ENCODE peak calls at places on chromosomes 12 and 14, in six cellular contexts. One of them, this sample, is unnamed.

GRCh38 chr14:61321385-61322010 is at the start of gene PRKCH:
- DNase-seq in activated CD4-positive, alpha-beta T cell treated with anti-CD3 and anti-CD28 coated beads, Interleukin-2, amount 50 U/mL, for 4 hours: peak
- DNase-seq in left cardiac atrium: peak
- DNase-seq in DMS153: peak
- DNase-seq in SK-N-MC: no peak
- DNase-seq in NCI-H460: peak
- DNase-seq in this sample: peak

GRCh38 chr14:22491683-22492483 is 97.1 kb downstream of the DAD1 start:
- DNase-seq in activated CD4-positive, alpha-beta T cell treated with anti-CD3 and anti-CD28 coated beads, Interleukin-2, amount 50 U/mL, for 4 hours: peak
- DNase-seq in left cardiac atrium: no peak
- DNase-seq in DMS153: no peak
- DNase-seq in SK-N-MC: no peak
- DNase-seq in NCI-H460: no peak
- DNase-seq in this sample: no peak

GRCh38 chr12:132698336-132698735 is 10.9 kb downstream of the PXMP2 start:
- DNase-seq in activated CD4-positive, alpha-beta T cell treated with anti-CD3 and anti-CD28 coated beads, Interleukin-2, amount 50 U/mL, for 4 hours: no peak
- DNase-seq in left cardiac atrium: no peak
- DNase-seq in DMS153: no peak
- DNase-seq in SK-N-MC: peak
- DNase-seq in NCI-H460: no peak
- DNase-seq in this sample: no peak

GRCh38 chr12:851343-851742 is 98.2 kb downstream of the RAD52 start:
- DNase-seq in activated CD4-positive, alpha-beta T cell treated with anti-CD3 and anti-CD28 coated beads, Interleukin-2, amount 50 U/mL, for 4 hours: no peak
- DNase-seq in left cardiac atrium: no peak
- DNase-seq in DMS153: no peak
- DNase-seq in SK-N-MC: no peak
- DNase-seq in NCI-H460: no peak
- DNase-seq in this sample: no peak

GRCh38 chr12:54452628-54453027 is 20.8 kb downstream of the GTSF1 start:
- DNase-seq in activated CD4-positive, alpha-beta T cell treated with anti-CD3 and anti-CD28 coated beads, Interleukin-2, amount 50 U/mL, for 4 hours: no peak
- DNase-seq in left cardiac atrium: no peak
- DNase-seq in DMS153: no peak
- DNase-seq in SK-N-MC: no peak
- DNase-seq in NCI-H460: no peak
- DNase-seq in this sample: no peak

GRCh38 chr12:73952304-73952703 is 585.3 kb upstream of the ATXN7L3B start:
- DNase-seq in activated CD4-positive, alpha-beta T cell treated with anti-CD3 and anti-CD28 coated beads, Interleukin-2, amount 50 U/mL, for 4 hours: no peak
- DNase-seq in left cardiac atrium: no peak
- DNase-seq in DMS153: no peak
- DNase-seq in SK-N-MC: no peak
- DNase-seq in NCI-H460: no peak
- DNase-seq in this sample: no peak

GRCh38 chr12:92769124-92769901 is 66.5 kb downstream of the PLEKHG7 start:
- DNase-seq in activated CD4-positive, alpha-beta T cell treated with anti-CD3 and anti-CD28 coated beads, Interleukin-2, amount 50 U/mL, for 4 hours: no peak
- DNase-seq in left cardiac atrium: no peak
- DNase-seq in DMS153: no peak
- DNase-seq in SK-N-MC: no peak
- DNase-seq in NCI-H460: no peak
- DNase-seq in this sample: no peak

GRCh38 chr14:64463198-64463597 is 2.1 kb upstream of the AKAP5 start:
- DNase-seq in activated CD4-positive, alpha-beta T cell treated with anti-CD3 and anti-CD28 coated beads, Interleukin-2, amount 50 U/mL, for 4 hours: no peak
- DNase-seq in left cardiac atrium: no peak
- DNase-seq in DMS153: no peak
- DNase-seq in SK-N-MC: no peak
- DNase-seq in NCI-H460: no peak
- DNase-seq in this sample: no peak

GRCh38 chr12:107818984-107819383 is 44.5 kb downstream of the ASCL4 start:
- DNase-seq in activated CD4-positive, alpha-beta T cell treated with anti-CD3 and anti-CD28 coated beads, Interleukin-2, amount 50 U/mL, for 4 hours: no peak
- DNase-seq in left cardiac atrium: no peak
- DNase-seq in DMS153: no peak
- DNase-seq in SK-N-MC: no peak
- DNase-seq in NCI-H460: no peak
- DNase-seq in this sample: no peak

This sample was measured in sigmoid colon.